ENCODE peak calls at places on chromosomes 4 and X, in four cellular contexts. I, D, P and T are unnamed samples.

GRCh38 chr4:93605163-93605562 is 223.4 kb upstream of the ATOH1 start:
- DNase-seq in I (no peak), D (no peak), P (no peak), T (no peak)

GRCh38 chrX:34764842-34765241 is 107.8 kb upstream of the TMEM47 start:
- DNase-seq in I (no peak), D (no peak), P (no peak), T (peak)

GRCh38 chrX:54926978-54927377 is 6.4 kb downstream of the TRO start:
- DNase-seq in I (no peak), D (no peak), P (no peak), T (no peak)

GRCh38 chr4:1953335-1953734 is 55.4 kb downstream of the NELFA start:
- DNase-seq in I (no peak), D (no peak), P (no peak), T (no peak)

GRCh38 chr4:152352645-152353116 is 183.2 kb downstream of the FBXW7 start:
- DNase-seq in I (peak), D (peak), P (peak), T (peak)

GRCh38 chr4:995311-996026 is 2.3 kb upstream of the SLC26A1 start:
- DNase-seq in I (no peak), D (no peak), P (no peak), T (no peak)

GRCh38 chr4:142440093-142440492 is 406.0 kb downstream of the INPP4B start:
- DNase-seq in I (no peak), D (no peak), P (no peak), T (no peak)

GRCh38 chrX:24513416-24513815 is 48.3 kb downstream of the PDK3 start:
- DNase-seq in I (no peak), D (no peak), P (no peak), T (no peak)

GRCh38 chr4:74447636-74448233 is 2.8 kb downstream of the AREG start:
- DNase-seq in I (no peak), D (no peak), P (no peak), T (no peak)

GRCh38 chr4:189834586-189834985 is 106.1 kb upstream of the FRG1 start:
- DNase-seq in I (no peak), D (no peak), P (no peak), T (no peak)

GRCh38 chr4:123750044-123750443 is 353.4 kb downstream of the SPRY1 start:
- DNase-seq in I (no peak), D (no peak), P (no peak), T (peak)

GRCh38 chr4:108443585-108443984 is 176.8 kb upstream of the RPL34 start:
- DNase-seq in I (no peak), D (no peak), P (no peak), T (no peak)

GRCh38 chr4:89364559-89364958 is 57.0 kb upstream of the GPRIN3 start:
- DNase-seq in I (no peak), D (no peak), P (no peak), T (no peak)

GRCh38 chr4:124060261-124060918 is 652.1 kb downstream of the ANKRD50 start:
- DNase-seq in I (no peak), D (no peak), P (no peak), T (no peak)

GRCh38 chr4:66662620-66663019 is 882.7 kb downstream of the CENPC start:
- DNase-seq in I (no peak), D (no peak), P (no peak), T (peak)

GRCh38 chr4:26197018-26197779 is 123.6 kb upstream of the RBPJ start:
- DNase-seq in I (no peak), D (no peak), P (no peak), T (no peak)

GRCh38 chr4:41594439-41594838 is 56.5 kb downstream of the LIMCH1 start:
- DNase-seq in I (no peak), D (peak), P (no peak), T (no peak)

GRCh38 chrX:17046478-17047097 is 100.1 kb downstream of the REPS2 start:
- DNase-seq in I (peak), D (no peak), P (no peak), T (peak)

GRCh38 chr4:82784615-82785247 is 13.9 kb downstream of the SCD5 start:
- DNase-seq in I (no peak), D (no peak), P (no peak), T (no peak)